ENCODE peak calls at places on chromosome 5, in ten cellular contexts. X is spleen, U is gastrocnemius medialis, W is GM23248, I is pancreas, V is heart left ventricle, R is neural progenitor cell, H is neuronal stem cell, F is kidney, K is breast epithelium. M is an unnamed sample.

GRCh38 chr5:84524491-84524890 is 139.8 kb upstream of the EDIL3 start:
- DNase-seq in W (no peak), H (no peak), X (no peak), F (no peak), R (no peak), K (no peak), I (no peak), V (no peak), U (no peak), M (no peak)

GRCh38 chr5:40676643-40677333 is 2.9 kb upstream of the PTGER4 start:
- DNase-seq in K (no peak), U (no peak), W (peak; percentile 78), V (peak; percentile 34), X (no peak), R (no peak), H (no peak), I (peak; percentile 36), F (no peak), M (no peak)

GRCh38 chr5:151947924-151948323 is 23.3 kb upstream of the GLRA1 start:
- DNase-seq in F (no peak), X (no peak), W (no peak), K (no peak), V (no peak), R (no peak), I (no peak), U (no peak), H (no peak), M (no peak)

GRCh38 chr5:80711938-80712337 is 57.2 kb upstream of the DHFR start:
- DNase-seq in W (peak; percentile 39), X (no peak), H (peak; percentile 11), I (no peak), R (peak; percentile 74), K (no peak), U (no peak), F (no peak), V (no peak), M (no peak)

GRCh38 chr5:124698774-124699173 is 47.7 kb downstream of the ZNF608 start:
- DNase-seq in U (no peak), H (no peak), F (no peak), R (no peak), K (no peak), W (peak; percentile 48), X (no peak), V (no peak), I (no peak), M (no peak)

GRCh38 chr5:10459080-10460055 is 17.7 kb downstream of the ROPN1L start:
- DNase-seq in R (no peak), H (no peak), I (no peak), F (no peak), K (no peak), W (no peak), X (peak; percentile 47), U (no peak), V (no peak), M (peak; percentile 19)

GRCh38 chr5:27682600-27682999 is 644.2 kb upstream of the CDH9 start:
- DNase-seq in I (no peak), W (no peak), X (no peak), U (no peak), K (no peak), V (no peak), F (no peak), H (no peak), R (peak; percentile 31), M (no peak)

GRCh38 chr5:173825215-173825865 is 62.8 kb upstream of the CPEB4 start:
- DNase-seq in U (no peak), K (no peak), W (peak; percentile 54), F (no peak), I (no peak), X (no peak), H (no peak), V (no peak), R (no peak), M (no peak)

GRCh38 chr5:4547547-4547946 is 592.6 kb upstream of the ADAMTS16 start:
- DNase-seq in I (no peak), U (no peak), H (no peak), R (no peak), V (no peak), X (no peak), W (no peak), K (no peak), F (no peak), M (no peak)

GRCh38 chr5:142145106-142145900 is 36.7 kb downstream of the NDFIP1 start:
- DNase-seq in R (peak; percentile 71), H (no peak), K (no peak), V (peak; percentile 70), X (no peak), U (peak; percentile 32), F (no peak), W (peak; percentile 80), I (peak; percentile 62), M (no peak)

GRCh38 chr5:177374211-177374610 is 10.0 kb upstream of the SLC34A1 start:
- DNase-seq in X (no peak), V (no peak), I (no peak), U (no peak), F (no peak), K (no peak), R (no peak), W (no peak), H (no peak), M (no peak)

GRCh38 chr5:42870882-42871418 is 59.3 kb upstream of the SELENOP start:
- DNase-seq in K (no peak), U (no peak), H (no peak), W (no peak), I (no peak), F (no peak), R (no peak), X (no peak), V (no peak), M (no peak)

GRCh38 chr5:132027027-132027426 is 15.6 kb upstream of the ACSL6 start:
- DNase-seq in I (peak; percentile 2), W (no peak), V (no peak), F (no peak), X (no peak), H (no peak), U (no peak), K (no peak), R (no peak), M (no peak)

GRCh38 chr5:93325946-93326345 is 255.1 kb downstream of the NR2F1-AS1 start:
- DNase-seq in U (no peak), K (no peak), X (no peak), H (no peak), W (no peak), F (no peak), I (no peak), R (no peak), V (no peak), M (no peak)

GRCh38 chr5:172104801-172105701 is 83.0 kb downstream of the STK10 start:
- DNase-seq in W (no peak), U (no peak), I (no peak), H (no peak), X (peak; percentile 69), F (peak; percentile 70), R (no peak), K (no peak), V (no peak), M (no peak)
- H3K27ac ChIP-seq in W (no peak overlapping the region), U (no peak overlapping the region), I (no peak overlapping the region), H (no peak overlapping the region), X (peak overlapping the region; percentile 77), F (no peak overlapping the region), R (no peak overlapping the region), K (no peak overlapping the region), V (no peak overlapping the region), M (no peak overlapping the region)

GRCh38 chr5:150801117-150801927 is 22.8 kb downstream of the SMIM3 start:
- DNase-seq in R (peak; percentile 80), V (peak; percentile 28), K (no peak), F (no peak), U (no peak), X (no peak), H (peak; percentile 53), W (peak; percentile 85), I (peak; percentile 40), M (no peak)
- H3K4me1 ChIP-seq in R (no peaks in the 10 kb centered on the region), V (peaks cover 6% of the 10 kb centered on the region), K (no peaks in the 10 kb centered on the region), F (no peaks in the 10 kb centered on the region), U (peaks cover 3% of the 10 kb centered on the region), X (peaks cover 17% of the 10 kb centered on the region), H (no peaks in the 10 kb centered on the region), W (peaks cover 9% of the 10 kb centered on the region), I (no peaks in the 10 kb centered on the region), M (peaks cover 15% of the 10 kb centered on the region)

DNA sequence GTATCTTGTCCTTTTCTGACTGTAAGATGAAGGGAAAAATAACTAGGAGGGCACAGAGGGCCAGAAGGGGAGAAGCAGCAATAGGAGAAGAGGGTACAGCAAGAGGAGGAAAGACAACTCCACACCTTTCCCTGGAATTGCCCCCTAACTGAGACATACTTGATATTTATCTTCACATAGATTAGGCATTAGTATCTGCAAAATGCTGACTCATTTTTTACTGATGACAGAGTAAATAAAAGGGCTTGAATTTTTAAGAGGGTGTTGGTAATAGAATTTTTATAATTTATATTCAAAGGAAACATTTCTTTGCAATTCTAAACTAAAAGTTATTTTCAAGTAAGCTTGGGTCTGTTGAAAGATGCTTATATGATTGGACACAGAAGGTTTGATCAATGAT is 86.8 kb upstream of the PRRC1 start:
- DNase-seq in I (no peak), F (no peak), R (no peak), V (no peak), X (no peak), H (no peak), K (no peak), U (no peak), W (no peak), M (no peak)
- H3K27ac ChIP-seq in I (no peak overlapping the region), F (no peak overlapping the region), R (no peak overlapping the region), V (no peak overlapping the region), X (no peak overlapping the region), H (no peak overlapping the region), K (no peak overlapping the region), U (no peak overlapping the region), W (no peak overlapping the region), M (no peak overlapping the region)

GRCh38 chr5:15577132-15577531 is 77.2 kb downstream of the FBXL7 start:
- DNase-seq in I (no peak), W (no peak), R (no peak), F (no peak), H (no peak), X (no peak), U (no peak), V (peak; percentile 24), K (no peak), M (no peak)
- H3K4me1 ChIP-seq in I (no peaks in the 10 kb centered on the region), W (peaks cover 18% of the 10 kb centered on the region), R (peaks cover 8% of the 10 kb centered on the region), F (no peaks in the 10 kb centered on the region), H (peaks cover 16% of the 10 kb centered on the region), X (no peaks in the 10 kb centered on the region), U (peaks cover 5% of the 10 kb centered on the region), V (peaks cover 20% of the 10 kb centered on the region), K (no peaks in the 10 kb centered on the region), M (no peaks in the 10 kb centered on the region)

GRCh38 chr5:90056911-90057705 is 352.4 kb downstream of the CETN3 start:
- DNase-seq in R (peak; percentile 17), V (peak; percentile 6), I (no peak), W (no peak), U (no peak), H (no peak), K (no peak), X (no peak), F (peak; percentile 32), M (peak; percentile 38)

GRCh38 chr5:90054612-90055011 is 354.9 kb downstream of the CETN3 start:
- DNase-seq in W (no peak), K (no peak), R (no peak), I (no peak), V (no peak), X (no peak), F (no peak), U (no peak), H (no peak), M (no peak)

GRCh38 chr5:90050135-90050534 is 359.4 kb downstream of the CETN3 start:
- DNase-seq in X (no peak), U (no peak), V (no peak), K (no peak), F (no peak), H (no peak), R (no peak), W (no peak), I (no peak), M (no peak)

GRCh38 chr5:90055831-90056328 is 353.7 kb downstream of the CETN3 start:
- DNase-seq in W (peak; percentile 6), I (no peak), R (peak; percentile 2), H (no peak), V (no peak), K (no peak), F (no peak), X (no peak), U (no peak), M (no peak)
- H3K27ac ChIP-seq in W (no peak overlapping the region), I (no peak overlapping the region), R (no peak overlapping the region), H (no peak overlapping the region), V (no peak overlapping the region), K (no peak overlapping the region), F (no peak overlapping the region), X (no peak overlapping the region), U (no peak overlapping the region), M (no peak overlapping the region)